ENCODE peak calls at places on chromosomes 13 and 19, in four cellular contexts. E, J, A and L are unnamed samples.

GRCh38 chr13:71814806-71815205 is 52.2 kb downstream of the DACH1 start:
- DNase-seq in E (no peak), J (no peak), A (no peak), L (no peak)

GRCh38 chr19:6126335-6126974 is 9.0 kb upstream of the ACSBG2 start:
- DNase-seq in E (peak), J (peak), A (peak), L (no peak)

GRCh38 chr13:40013554-40013953 is 358.1 kb downstream of the COG6 start:
- DNase-seq in E (no peak), J (no peak), A (no peak), L (no peak)

GRCh38 chr13:34419025-34419424 is 523.0 kb upstream of the NBEA start:
- DNase-seq in E (no peak), J (no peak), A (no peak), L (no peak)

GRCh38 chr19:3983936-3984583 is 1.2 kb downstream of the EEF2 start:
- DNase-seq in E (no peak), J (peak), A (peak), L (peak)

GRCh38 chr13:44768233-44768632 is 192.1 kb upstream of the TSC22D1 start:
- DNase-seq in E (peak), J (no peak), A (no peak), L (peak)

GRCh38 chr13:37636701-37637100 is 38.1 kb upstream of the POSTN start:
- DNase-seq in E (no peak), J (no peak), A (no peak), L (no peak)

GRCh38 chr13:114142640-114143490 is 10.4 kb upstream of the RASA3 start:
- DNase-seq in E (no peak), J (no peak), A (peak), L (no peak)

GRCh38 chr13:101204270-101205011 is 211.9 kb downstream of the NALCN start:
- DNase-seq in E (no peak), J (no peak), A (no peak), L (no peak)

GRCh38 chr13:50189450-50189849 is 174.2 kb downstream of the KCNRG start:
- DNase-seq in E (no peak), J (no peak), A (peak), L (no peak)

GRCh38 chr13:99988469-99989375 is 7.1 kb downstream of the ZIC2 start:
- DNase-seq in E (no peak), J (no peak), A (no peak), L (no peak)

GRCh38 chr19:39052846-39053245 is 20.5 kb upstream of the FBXO27 start:
- DNase-seq in E (no peak), J (no peak), A (no peak), L (no peak)
- TF ChIP-seq SPI1 in E (no peak), J (no peak), A (no peak), L (no peak)

DNA sequence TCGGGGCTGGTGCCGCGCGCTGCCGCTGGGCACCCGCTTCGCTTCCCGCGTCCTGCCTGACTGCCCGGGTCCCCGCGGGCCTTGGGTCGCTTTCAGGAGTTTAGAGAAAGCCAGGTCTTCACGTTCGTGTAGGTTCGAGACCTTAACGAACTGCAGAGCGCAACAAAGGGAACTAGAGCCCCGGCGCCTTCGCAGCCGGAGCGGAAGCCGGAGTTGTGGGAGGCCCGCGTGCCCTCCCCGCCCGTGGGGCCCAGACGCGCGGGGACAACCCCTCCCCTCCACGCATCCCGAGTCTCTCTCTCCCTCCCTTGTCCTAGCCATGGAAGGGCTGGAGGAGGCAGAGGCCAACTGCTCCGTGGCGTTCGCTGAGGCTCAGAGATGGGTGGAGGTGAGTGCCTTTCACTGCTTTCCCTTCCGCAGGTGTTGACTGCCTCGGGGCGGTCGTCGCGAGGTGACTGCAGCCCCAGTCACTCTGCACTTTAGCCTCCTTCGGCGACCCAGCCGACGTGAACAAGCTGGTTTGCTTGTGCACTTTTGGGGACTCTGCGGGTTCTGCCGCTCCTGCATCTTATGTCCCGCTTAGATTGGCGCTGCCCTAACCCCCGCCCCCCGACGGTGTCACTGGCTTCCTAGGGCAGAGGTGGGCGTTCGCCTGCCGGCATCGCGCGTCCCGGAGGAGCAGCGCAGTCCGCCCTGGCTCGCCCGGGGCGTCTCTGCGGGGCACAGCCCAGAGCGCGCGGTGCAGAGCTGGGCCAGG is 387 bp downstream of the LMO7 start:
- DNase-seq in E (no peak), J (peak), A (peak), L (peak)
- TF ChIP-seq POLR2AphosphoS5 in E (no peak), J (peak), A (no peak), L (peak)

DNA sequence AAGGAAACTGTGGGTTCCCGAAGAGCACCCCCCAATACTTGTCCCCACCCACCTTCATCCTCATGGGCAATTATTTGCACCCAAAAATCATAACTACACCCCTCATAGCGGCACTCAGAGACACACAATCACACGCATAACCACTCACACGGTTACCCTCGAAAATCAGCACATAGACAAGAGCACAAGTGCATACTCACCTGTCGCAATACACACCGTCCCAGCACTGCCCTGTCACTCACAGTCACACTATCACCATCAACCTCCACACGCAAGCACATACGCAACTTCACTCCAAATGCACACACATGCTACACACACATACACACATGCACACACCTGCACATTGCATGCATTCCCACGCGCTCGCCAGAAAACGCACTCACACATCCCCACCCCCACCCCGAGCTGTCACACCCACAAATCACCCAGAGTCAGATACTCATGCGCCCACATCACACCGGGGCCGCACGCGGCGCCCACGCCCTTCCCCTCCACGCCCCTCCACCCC is 535 bp downstream of the COL5A3 start:
- DNase-seq in E (no peak), J (no peak), A (no peak), L (no peak)
- TF ChIP-seq SPI1 in E (no peak), J (no peak), A (no peak), L (no peak)

DNA sequence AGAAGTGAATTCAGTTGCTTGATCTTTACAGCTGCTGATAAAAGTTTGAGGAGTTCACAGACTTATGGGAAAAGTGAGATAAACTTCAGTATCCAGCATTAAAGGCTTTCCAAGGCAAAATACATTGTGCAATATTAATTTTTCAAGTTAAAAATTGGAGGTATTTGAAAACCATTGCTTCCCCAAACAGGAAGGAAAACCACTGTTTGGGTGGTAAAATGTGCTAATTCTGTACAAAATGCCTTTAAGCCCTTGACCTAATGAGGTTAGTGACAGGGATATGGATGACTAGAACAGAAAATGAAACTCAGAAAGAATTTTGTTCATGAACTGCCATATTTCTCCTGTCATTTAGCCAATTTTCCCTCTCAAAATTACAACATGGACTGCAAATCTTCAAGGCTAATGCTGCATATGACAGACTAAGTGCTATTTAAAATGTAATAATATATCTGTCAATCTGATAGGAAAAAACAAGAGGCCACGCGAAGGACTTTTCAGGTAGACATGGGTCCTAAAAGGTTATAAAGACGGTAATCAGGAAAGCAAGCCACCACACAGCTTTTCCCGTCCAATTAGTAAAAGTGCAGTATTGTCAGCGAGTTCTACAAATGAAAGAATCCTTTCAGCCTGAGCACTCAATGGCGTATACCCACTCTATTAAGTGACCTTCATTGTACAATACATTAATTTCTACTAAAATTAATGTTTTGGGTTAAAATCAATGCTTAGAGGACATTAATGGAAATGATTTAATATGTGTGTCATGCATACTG is 212.8 kb downstream of the ENOX1 start:
- DNase-seq in E (no peak), J (no peak), A (no peak), L (no peak)
- TF ChIP-seq POLR2AphosphoS5 in E (no peak), J (no peak), A (no peak), L (no peak)

GRCh38 chr19:17058236-17058635 is 17.0 kb downstream of the HAUS8 start:
- DNase-seq in E (no peak), J (no peak), A (no peak), L (no peak)
- TF ChIP-seq SPI1 in E (no peak), J (no peak), A (no peak), L (no peak)